ENCODE peak calls at places on chromosomes 2 and 18, in eight cellular contexts. N, S, G, F, Y, J, Z and I are unnamed samples.
A peak's percentile ranks its signal among the peaks of the same experiment; 100 is the strongest.

GRCh38 chr18:76437011-76437410 is 58.0 kb downstream of the ZNF516 start:
- DNase-seq in N (no peak), S (no peak), G (no peak), F (no peak), Y (no peak), J (no peak), Z (no peak), I (peak; percentile 66)

GRCh38 chr2:137420744-137421143 is 543.5 kb upstream of the HNMT start:
- DNase-seq in N (no peak), S (no peak), G (no peak), F (no peak), Y (no peak), J (peak; percentile 77), Z (no peak), I (no peak)

GRCh38 chr2:7013761-7014160 is 96.5 kb downstream of the RNF144A start:
- DNase-seq in N (no peak), S (no peak), G (no peak), F (no peak), Y (no peak), J (no peak), Z (no peak), I (no peak)

GRCh38 chr2:100321181-100321880 is 970 bp downstream of the LONRF2 start:
- DNase-seq in N (no peak), S (peak; percentile 42), G (no peak), F (no peak), Y (no peak), J (peak; percentile 74), Z (peak; percentile 34), I (peak; percentile 25)

GRCh38 chr2:151007365-151007764 is 254.3 kb downstream of the RBM43 start:
- DNase-seq in N (no peak), S (no peak), G (no peak), F (no peak), Y (no peak), J (peak; percentile 3), Z (peak; percentile 61), I (peak; percentile 33)

GRCh38 chr2:32718752-32719151 is 90.9 kb downstream of the TTC27 start:
- DNase-seq in N (no peak), S (no peak), G (no peak), F (no peak), Y (no peak), J (peak; percentile 30), Z (no peak), I (no peak)

GRCh38 chr2:27920148-27920885 is 29.8 kb downstream of the BABAM2 start:
- DNase-seq in N (no peak), S (peak; percentile 94), G (peak; percentile 16), F (no peak), Y (peak; percentile 72), J (no peak), Z (no peak), I (no peak)

GRCh38 chr2:209933499-209934458 is 68.7 kb upstream of the RPE start:
- DNase-seq in N (no peak), S (peak; percentile 88), G (no peak), F (no peak), Y (no peak), J (no peak), Z (no peak), I (no peak)

GRCh38 chr2:39688181-39688580 is 22.5 kb downstream of the TMEM178A start:
- DNase-seq in N (no peak), S (no peak), G (no peak), F (no peak), Y (no peak), J (peak; percentile 57), Z (no peak), I (no peak)

GRCh38 chr2:63842149-63843061 is 709 bp downstream of the UGP2 start:
- DNase-seq in N (no peak), S (peak; percentile 80), G (peak; percentile 59), F (no peak), Y (peak; percentile 75), J (no peak), Z (peak; percentile 27), I (no peak)

GRCh38 chr2:55482186-55482945 is 37.2 kb upstream of the CFAP36 start:
- DNase-seq in N (no peak), S (peak; percentile 74), G (no peak), F (no peak), Y (no peak), J (peak; percentile 92), Z (no peak), I (no peak)

GRCh38 chr18:57998461-57998860 is 45.6 kb upstream of the NEDD4L start:
- DNase-seq in N (no peak), S (no peak), G (no peak), F (no peak), Y (no peak), J (no peak), Z (no peak), I (no peak)

GRCh38 chr2:124967325-124967724 is 942.2 kb downstream of the CNTNAP5 start:
- DNase-seq in N (no peak), S (no peak), G (no peak), F (peak; percentile 19), Y (no peak), J (no peak), Z (no peak), I (no peak)

GRCh38 chr2:85400023-85400422 is 10.1 kb downstream of the CAPG start:
- DNase-seq in N (no peak), S (no peak), G (no peak), F (no peak), Y (no peak), J (no peak), Z (no peak), I (no peak)

GRCh38 chr18:70421471-70421870 is 132.6 kb downstream of the SOCS6 start:
- DNase-seq in N (no peak), S (peak; percentile 22), G (no peak), F (no peak), Y (no peak), J (no peak), Z (no peak), I (no peak)

GRCh38 chr18:46260016-46260878 is 156.1 kb downstream of the HAUS1 start:
- DNase-seq in N (no peak), S (peak; percentile 56), G (no peak), F (peak; percentile 60), Y (no peak), J (peak; percentile 56), Z (no peak), I (no peak)

GRCh38 chr2:148021059-148021985 is at the start of gene MBD5:
- DNase-seq in N (no peak), S (peak; percentile 63), G (peak; percentile 49), F (no peak), Y (peak; percentile 70), J (peak; percentile 84), Z (peak; percentile 28), I (no peak)

GRCh38 chr2:221197223-221197622 is 374.9 kb downstream of the EPHA4 start:
- DNase-seq in N (no peak), S (no peak), G (no peak), F (no peak), Y (no peak), J (no peak), Z (no peak), I (no peak)

DNA sequence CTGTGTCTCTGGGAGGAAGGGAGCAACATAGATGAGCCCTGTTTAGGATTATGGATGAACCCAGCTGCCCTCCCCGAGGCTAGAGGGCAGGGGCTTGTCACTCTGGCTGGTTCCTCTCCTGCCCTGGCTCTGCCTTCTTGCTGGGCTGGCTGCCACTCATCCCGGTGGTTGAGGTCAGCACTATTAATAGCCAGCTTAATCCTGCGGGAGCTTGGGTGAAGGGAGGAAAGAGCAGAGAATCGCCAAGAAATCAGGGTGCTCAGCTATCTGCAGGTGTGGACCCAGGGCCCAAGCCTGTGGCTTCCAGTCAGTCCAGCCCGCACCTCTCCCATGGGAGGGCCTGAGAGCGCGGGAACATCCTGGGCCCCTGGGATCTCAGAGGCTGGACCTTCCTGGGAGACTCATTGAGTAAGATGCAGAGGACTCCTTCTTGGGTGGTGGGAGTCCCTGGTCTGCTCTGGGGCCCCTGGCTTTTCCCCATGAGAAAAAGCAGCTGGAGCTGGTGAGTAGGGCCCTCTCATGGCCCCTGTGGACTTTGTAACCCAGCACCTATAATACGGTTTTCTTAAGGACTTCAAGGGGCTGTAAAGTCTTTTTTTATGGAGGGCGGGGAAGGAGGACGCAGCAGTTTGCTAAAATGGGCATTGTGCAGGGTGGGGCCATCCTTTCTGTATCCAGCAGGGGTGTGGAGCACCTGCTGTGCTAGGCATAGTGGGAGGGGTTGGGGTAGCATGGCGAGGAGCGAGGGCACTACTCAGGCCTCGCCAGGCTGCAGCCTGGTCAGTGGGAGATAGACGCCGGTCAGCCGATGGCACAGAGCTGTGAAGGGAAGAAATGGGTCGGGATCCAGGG is 27.4 kb upstream of the CNNM3 start:
- DNase-seq in N (no peak), S (peak; percentile 23), G (no peak), F (no peak), Y (no peak), J (no peak), Z (peak; percentile 57), I (peak; percentile 73)
- H3K4me3 ChIP-seq in N (no peak overlapping the region), S (no peak overlapping the region), G (no peak overlapping the region), F (no peak overlapping the region), Y (no peak overlapping the region), J (no peak overlapping the region), Z (no peak overlapping the region), I (peak overlapping the region; percentile 61)

DNA sequence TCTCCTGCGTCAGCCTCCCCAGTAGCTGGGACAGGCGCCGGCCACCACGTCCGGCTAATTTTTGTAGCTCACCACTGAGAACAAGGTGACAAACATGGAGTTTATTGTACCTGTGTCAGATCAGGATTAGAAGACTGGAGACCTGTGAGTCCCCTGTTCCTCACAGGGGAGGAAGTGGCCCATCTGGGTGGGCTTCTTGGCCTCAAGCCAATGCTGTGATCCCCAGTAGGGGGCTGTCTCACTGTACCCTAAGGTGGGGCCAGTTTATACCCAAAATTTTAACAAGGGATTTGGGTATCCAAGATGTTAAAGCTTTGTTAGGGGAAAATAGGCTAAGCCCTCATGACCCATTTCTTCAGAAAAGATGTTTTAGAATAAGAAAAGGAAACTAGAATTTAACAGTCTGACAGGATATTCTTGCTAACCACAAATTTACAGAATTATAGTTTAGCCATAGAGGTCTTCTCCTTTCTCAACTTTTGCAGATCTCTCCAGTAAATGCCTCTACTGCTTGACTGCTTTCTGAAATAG is 16.3 kb downstream of the PCBP1 start:
- DNase-seq in N (no peak), S (no peak), G (no peak), F (no peak), Y (peak; percentile 31), J (no peak), Z (no peak), I (no peak)
- H3K4me3 ChIP-seq in N (no peak overlapping the region), S (no peak overlapping the region), G (no peak overlapping the region), F (no peak overlapping the region), Y (no peak overlapping the region), J (no peak overlapping the region), Z (no peak overlapping the region), I (no peak overlapping the region)

GRCh38 chr18:36675076-36675475 is 153.7 kb downstream of the TPGS2 start:
- DNase-seq in N (no peak), S (no peak), G (no peak), F (no peak), Y (no peak), J (no peak), Z (no peak), I (no peak)
- H3K4me3 ChIP-seq in N (no peak overlapping the region), S (no peak overlapping the region), G (no peak overlapping the region), F (no peak overlapping the region), Y (no peak overlapping the region), J (no peak overlapping the region), Z (no peak overlapping the region), I (no peak overlapping the region)

DNA sequence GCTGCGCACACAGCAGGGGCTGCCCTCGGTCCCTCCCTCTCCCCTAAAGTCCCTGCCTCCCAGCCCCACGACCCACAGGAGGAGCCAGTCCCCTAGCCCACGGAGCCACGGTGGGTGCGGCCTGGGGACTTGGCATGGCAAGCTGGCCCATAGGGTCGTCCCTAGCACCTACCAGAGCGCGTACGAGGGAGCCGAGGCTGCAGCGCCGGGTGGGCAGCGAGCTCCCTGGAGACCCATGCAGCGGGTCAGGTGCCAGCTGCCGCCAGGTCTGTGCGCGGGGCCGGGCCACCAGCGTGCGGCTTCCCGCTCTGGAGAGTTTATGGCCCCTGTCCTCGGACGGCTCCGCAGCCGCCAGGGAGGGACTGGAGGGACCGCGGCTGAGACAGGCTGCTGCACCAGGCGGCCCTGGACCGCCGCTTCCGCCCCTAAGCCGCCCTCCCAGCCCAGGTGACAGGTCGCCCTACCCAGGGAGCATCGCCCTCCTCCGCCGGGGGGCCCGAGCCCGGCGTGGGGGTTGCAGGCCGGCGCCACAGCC is 273.6 kb downstream of the CCDC74A start:
- DNase-seq in N (no peak), S (no peak), G (no peak), F (no peak), Y (peak; percentile 7), J (no peak), Z (peak; percentile 12), I (no peak)
- H3K4me3 ChIP-seq in N (peak overlapping the region; percentile 71), S (no peak overlapping the region), G (no peak overlapping the region), F (no peak overlapping the region), Y (no peak overlapping the region), J (no peak overlapping the region), Z (no peak overlapping the region), I (peak overlapping the region; percentile 58)